ENCODE peak calls at places on chromosomes 12 and 14, in ten cellular contexts. M is CD8-positive, alpha-beta T cell; P is ovary; K is colonic mucosa; A is GM23338; B is HCT116; L is CD4-positive, CD25-positive, alpha-beta regulatory T cell; I is heart right ventricle; C is left lung; J is Peyer's patch. E is an unnamed sample. For H3K36me3, the result is how much of the 10 kb centered on the place peaks cover.

GRCh38 chr14:88044129-88044727 is 39.3 kb downstream of the GPR65 start:
- DNase-seq in C (no peak), M (no peak), P (no peak), K (no peak), B (no peak), A (no peak), L (no peak), I (no peak), J (peak), E (peak)

GRCh38 chr12:119082496-119082895 is 96.2 kb upstream of the HSPB8 start:
- DNase-seq in J (no peak), K (no peak), L (no peak), C (peak), A (no peak), M (no peak), B (no peak), P (no peak), I (peak), E (no peak)

GRCh38 chr14:95515523-95516517 is 630 bp downstream of the SYNE3 start:
- DNase-seq in A (peak), J (peak), M (peak), I (peak), C (peak), P (peak), B (no peak), L (peak), K (peak), E (no peak)

GRCh38 chr14:73125169-73125588 is 11.1 kb upstream of the PSEN1 start:
- DNase-seq in I (no peak), L (no peak), B (no peak), M (no peak), P (no peak), A (peak), C (no peak), K (no peak), J (no peak), E (no peak)

GRCh38 chr14:51079085-51079484 is 15.8 kb downstream of the TRIM9 start:
- DNase-seq in B (no peak), J (no peak), C (no peak), P (no peak), K (no peak), A (no peak), I (no peak), M (no peak), L (no peak), E (no peak)

GRCh38 chr12:131530427-131530826 is 180.5 kb upstream of the SFSWAP start:
- DNase-seq in M (no peak), A (no peak), K (no peak), P (no peak), J (no peak), L (no peak), I (no peak), B (no peak), C (no peak), E (no peak)

GRCh38 chr14:79735121-79735520 is 476.2 kb downstream of the DIO2 start:
- DNase-seq in B (no peak), I (no peak), J (no peak), P (no peak), A (no peak), K (no peak), C (no peak), L (no peak), M (no peak), E (no peak)

GRCh38 chr14:101962503-101962874 is 1.9 kb upstream of the DYNC1H1 start:
- DNase-seq in M (no peak), K (peak), J (peak), B (peak), A (no peak), I (peak), C (no peak), L (no peak), P (peak), E (peak)

GRCh38 chr14:105224845-105225585 is 23.3 kb upstream of the BTBD6 start:
- DNase-seq in L (no peak), A (no peak), M (no peak), I (no peak), C (peak), J (no peak), P (no peak), B (no peak), K (no peak), E (no peak)

GRCh38 chr12:128056299-128056885 is 210.6 kb upstream of the TMEM132C start:
- DNase-seq in K (no peak), J (no peak), P (no peak), C (no peak), B (no peak), L (no peak), A (peak), M (no peak), I (no peak), E (no peak)

GRCh38 chr12:72369560-72369959 is 97.4 kb downstream of the TRHDE start:
- DNase-seq in L (no peak), B (no peak), K (no peak), C (no peak), A (no peak), J (no peak), I (no peak), M (no peak), P (no peak), E (no peak)

GRCh38 chr14:72500234-72500838 is 393.6 kb downstream of the DPF3 start:
- DNase-seq in B (no peak), C (no peak), P (no peak), A (no peak), L (no peak), K (no peak), J (no peak), M (no peak), I (no peak), E (no peak)

GRCh38 chr12:120453977-120454376 is 7.7 kb downstream of the GATC start:
- DNase-seq in A (peak), J (no peak), L (peak), C (no peak), B (no peak), I (no peak), K (no peak), P (no peak), M (no peak), E (no peak)

GRCh38 chr12:27589419-27589818 is 65.4 kb downstream of the PPFIBP1 start:
- DNase-seq in C (no peak), B (no peak), K (no peak), P (no peak), A (no peak), J (no peak), M (no peak), I (no peak), L (no peak), E (no peak)
- H3K27ac ChIP-seq in C (no peak), B (no peak), K (no peak), P (no peak), A (no peak), J (no peak), M (no peak), I (no peak), L (no peak), E (no peak)

GRCh38 chr12:122230798-122231197 is 4.9 kb upstream of the DIABLO start:
- DNase-seq in A (no peak), K (no peak), M (no peak), B (no peak), C (no peak), L (no peak), J (no peak), I (no peak), P (no peak), E (no peak)

GRCh38 chr12:122225683-122226365 is at the start of gene DIABLO:
- DNase-seq in I (peak), C (peak), B (peak), L (peak), A (peak), J (peak), M (peak), K (peak), P (peak), E (peak)

GRCh38 chr12:122228092-122228491 is 2.2 kb upstream of the DIABLO start:
- DNase-seq in I (no peak), A (no peak), M (no peak), L (no peak), J (no peak), B (no peak), K (no peak), C (no peak), P (no peak), E (no peak)

GRCh38 chr12:122227341-122227740 is 1.5 kb upstream of the DIABLO start:
- DNase-seq in K (no peak), A (no peak), J (no peak), L (peak), P (peak), M (peak), C (no peak), B (no peak), I (no peak), E (no peak)

GRCh38 chr12:122226366-122227222 is 742 bp upstream of the DIABLO start:
- DNase-seq in L (no peak), J (no peak), C (no peak), I (no peak), K (no peak), M (no peak), P (peak), B (no peak), A (no peak), E (no peak)
- H3K36me3 ChIP-seq in L (under half), J (under half), C (under half), I (under half), K (under half), M (under half), P (under half), B (under half), A (under half), E (under half)

DNA sequence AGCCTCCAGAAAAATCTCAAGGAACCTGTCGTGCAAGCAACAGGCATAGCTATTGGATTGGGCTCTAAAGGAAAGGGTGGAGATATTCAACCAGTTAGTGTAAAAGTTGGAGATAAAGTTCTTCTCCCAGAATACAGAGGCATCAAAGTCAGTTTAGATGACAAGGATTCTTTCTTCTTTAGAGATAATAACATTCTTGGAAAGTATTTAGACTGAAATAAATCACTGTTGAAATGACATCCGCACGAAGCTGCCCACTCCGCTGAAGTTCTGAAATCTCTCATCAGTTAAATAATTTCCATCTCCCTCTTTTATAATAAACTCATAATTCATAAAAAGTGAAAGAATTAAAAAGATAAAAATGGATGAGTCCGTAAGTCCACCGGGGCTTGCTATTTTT is 1354.9 kb upstream of the TMEM132C start:
- DNase-seq in J (no peak), A (no peak), K (no peak), I (no peak), C (no peak), M (no peak), B (no peak), P (no peak), L (no peak), E (no peak)
- H3K27ac ChIP-seq in J (no peak), A (no peak), K (no peak), I (no peak), C (no peak), M (no peak), B (no peak), P (no peak), L (no peak), E (no peak)

GRCh38 chr12:113184900-113185179 is 438 bp downstream of the DDX54 start:
- DNase-seq in P (peak), M (peak), A (peak), J (peak), I (peak), B (peak), L (peak), K (peak), C (peak), E (peak)
- H3K36me3 ChIP-seq in P (under half), M (under half), A (under half), J (under half), I (under half), B (under half), L (under half), K (under half), C (under half), E (under half)

GRCh38 chr12:2375871-2376270 is 323.1 kb downstream of the CACNA1C start:
- DNase-seq in M (no peak), C (no peak), B (no peak), P (no peak), L (no peak), I (no peak), J (no peak), K (no peak), A (no peak), E (no peak)

GRCh38 chr12:2372735-2373134 is 319.9 kb downstream of the CACNA1C start:
- DNase-seq in P (no peak), K (no peak), M (no peak), B (no peak), J (no peak), A (no peak), C (no peak), L (no peak), I (peak), E (no peak)

GRCh38 chr12:2373307-2373706 is 320.5 kb downstream of the CACNA1C start:
- DNase-seq in C (no peak), A (no peak), L (no peak), J (no peak), P (no peak), K (no peak), I (no peak), B (no peak), M (no peak), E (no peak)

GRCh38 chr12:2374092-2374740 is 321.4 kb downstream of the CACNA1C start:
- DNase-seq in M (no peak), K (no peak), C (no peak), L (no peak), B (no peak), A (no peak), P (no peak), I (no peak), J (no peak), E (no peak)

DNA sequence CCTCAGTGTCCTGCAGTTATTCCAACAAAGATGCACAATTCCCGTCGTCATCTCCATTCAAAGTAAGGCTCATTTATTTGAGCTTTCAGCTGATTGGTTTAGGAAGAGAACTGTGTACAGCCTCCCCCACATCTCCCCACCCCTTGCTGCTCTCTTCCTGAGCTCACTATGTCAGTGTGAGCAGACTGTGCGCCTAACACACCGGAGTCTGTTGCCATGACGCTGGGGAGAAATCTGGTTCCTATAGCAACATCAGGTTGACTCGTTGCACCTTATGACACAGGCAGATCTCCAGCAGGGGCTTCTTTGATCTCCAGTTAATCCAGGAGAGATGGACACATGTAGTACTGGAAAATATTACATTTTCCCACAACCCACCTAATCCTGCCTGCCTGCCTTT is 319.4 kb downstream of the CACNA1C start:
- DNase-seq in J (no peak), M (no peak), I (no peak), K (no peak), L (no peak), A (no peak), B (no peak), C (no peak), P (no peak), E (no peak)
- H3K27ac ChIP-seq in J (no peak), M (no peak), I (no peak), K (no peak), L (no peak), A (no peak), B (no peak), C (no peak), P (no peak), E (no peak)

DNA sequence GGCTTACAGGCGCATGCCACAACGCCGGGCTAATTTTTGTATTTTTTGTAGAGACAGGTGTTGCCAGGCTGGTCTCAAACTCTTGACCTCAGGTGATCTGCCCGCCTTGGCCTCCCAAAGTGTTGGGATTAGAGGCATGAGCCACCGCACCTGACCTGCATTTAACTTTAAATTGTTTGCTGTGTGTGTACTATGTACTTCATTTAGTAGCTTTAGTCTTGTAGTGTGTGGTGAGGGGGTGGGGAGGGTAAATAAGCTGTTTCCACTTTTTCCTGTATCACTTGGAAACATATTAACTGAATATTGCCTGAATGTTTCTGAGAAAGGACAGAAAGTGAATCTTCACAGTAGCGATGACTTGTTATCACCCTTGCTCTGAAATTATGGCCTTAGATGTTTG is 8.5 kb downstream of the DLST start:
- DNase-seq in C (no peak), L (no peak), A (no peak), B (no peak), I (no peak), P (no peak), M (no peak), K (no peak), J (no peak), E (no peak)
- H3K36me3 ChIP-seq in C (under half), L (half or more), A (under half), B (half or more), I (half or more), P (under half), M (half or more), K (under half), J (half or more), E (half or more)

GRCh38 chr12:67667276-67668073 is 18.9 kb downstream of the DYRK2 start:
- DNase-seq in M (no peak), B (no peak), I (peak), L (no peak), A (no peak), P (peak), J (no peak), K (peak), C (peak), E (no peak)

GRCh38 chr12:67663121-67663520 is 14.6 kb downstream of the DYRK2 start:
- DNase-seq in C (no peak), A (no peak), M (no peak), K (no peak), J (no peak), B (no peak), L (no peak), I (no peak), P (no peak), E (no peak)

GRCh38 chr12:67666605-67667004 is 18.1 kb downstream of the DYRK2 start:
- DNase-seq in M (no peak), J (no peak), A (no peak), B (no peak), I (no peak), L (no peak), K (no peak), P (no peak), C (no peak), E (no peak)

GRCh38 chr12:67669217-67669924 is 20.8 kb downstream of the DYRK2 start:
- DNase-seq in C (no peak), B (no peak), M (no peak), K (no peak), I (no peak), J (no peak), P (no peak), A (no peak), L (no peak), E (no peak)

GRCh38 chr12:67665679-67666078 is 17.1 kb downstream of the DYRK2 start:
- DNase-seq in I (no peak), C (no peak), M (no peak), J (no peak), K (no peak), B (no peak), A (no peak), P (no peak), L (no peak), E (no peak)
- H3K27ac ChIP-seq in I (peak), C (no peak), M (no peak), J (no peak), K (no peak), B (no peak), A (no peak), P (no peak), L (no peak), E (no peak)

GRCh38 chr14:31169877-31170276 is 37.7 kb downstream of the HECTD1 start:
- DNase-seq in C (no peak), J (no peak), L (no peak), I (no peak), P (no peak), M (no peak), K (no peak), B (no peak), A (no peak), E (no peak)
- H3K36me3 ChIP-seq in C (under half), J (half or more), L (half or more), I (half or more), P (under half), M (under half), K (under half), B (under half), A (under half), E (under half)

DNA sequence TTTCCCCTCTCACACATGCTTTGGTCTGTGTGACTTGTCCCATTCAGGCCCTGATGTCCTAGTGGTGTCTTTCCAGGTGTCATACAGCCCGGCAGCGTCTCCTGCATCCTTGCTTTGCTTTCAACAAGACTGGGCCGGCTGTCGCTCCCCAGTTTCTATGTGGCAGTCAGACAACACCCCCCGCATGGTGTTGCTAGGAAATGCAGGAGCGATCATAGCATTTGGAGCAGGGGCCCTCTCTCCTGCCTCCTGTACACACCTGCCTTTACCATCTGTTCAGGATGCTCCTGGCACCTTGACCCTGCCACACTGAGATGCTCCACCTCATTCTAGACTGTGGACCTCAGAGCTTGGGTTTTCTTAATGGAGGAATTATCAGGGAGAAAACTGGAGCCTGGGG is 29.5 kb downstream of the CACNA1C start:
- DNase-seq in J (no peak), K (no peak), P (no peak), C (peak), B (no peak), I (no peak), M (no peak), L (no peak), A (peak), E (no peak)
- H3K27ac ChIP-seq in J (no peak), K (no peak), P (no peak), C (no peak), B (no peak), I (peak), M (no peak), L (no peak), A (no peak), E (no peak)